ENCODE peak calls at places on chromosomes 3 and 15, in six cellular contexts. A is mucosa of descending colon; J is T follicular helper cell; I is HTR-8/SVneo; H is activated naive CD8-positive, alpha-beta T cell treated with anti-CD3 and anti-CD28 coated beads, Interleukin-2, amount 50 U/mL, for 24 hours; N is kidney tubule cell. Z is an unnamed sample.

GRCh38 chr3:173744479-173744878 is 346.9 kb downstream of the NLGN1 start:
- DNase-seq in A (no peak), J (no peak), I (no peak), H (no peak), N (peak), Z (peak)

GRCh38 chr3:52248165-52248541 is 2.6 kb downstream of the PPM1M start:
- DNase-seq in A (no peak), J (no peak), I (no peak), H (no peak), N (no peak), Z (no peak)

GRCh38 chr15:66440501-66440900 is 53.8 kb downstream of the MAP2K1 start:
- DNase-seq in A (no peak), J (no peak), I (no peak), H (no peak), N (no peak), Z (no peak)

GRCh38 chr15:80426316-80426715 is 22.1 kb downstream of the ARNT2 start:
- DNase-seq in A (no peak), J (no peak), I (no peak), H (no peak), N (no peak), Z (no peak)

GRCh38 chr15:91873133-91873526 is 19.6 kb downstream of the SLCO3A1 start:
- DNase-seq in A (no peak), J (no peak), I (no peak), H (no peak), N (no peak), Z (no peak)

GRCh38 chr15:52306270-52306669 is 10.7 kb upstream of the MYO5C start:
- DNase-seq in A (no peak), J (no peak), I (no peak), H (no peak), N (peak), Z (no peak)

GRCh38 chr15:70801111-70801510 is 37.8 kb upstream of the UACA start:
- DNase-seq in A (no peak), J (no peak), I (no peak), H (no peak), N (no peak), Z (no peak)

GRCh38 chr15:94265009-94265408 is 33.6 kb downstream of the MCTP2 start:
- DNase-seq in A (no peak), J (no peak), I (no peak), H (no peak), N (peak), Z (no peak)

GRCh38 chr3:13125092-13126015 is 52.1 kb upstream of the IQSEC1 start:
- DNase-seq in A (no peak), J (no peak), I (no peak), H (no peak), N (no peak), Z (no peak)

GRCh38 chr3:143280984-143281383 is 161.4 kb downstream of the CHST2 start:
- DNase-seq in A (no peak), J (no peak), I (no peak), H (no peak), N (no peak), Z (no peak)

GRCh38 chr3:123163146-123163545 is 38.6 kb upstream of the SEC22A start:
- DNase-seq in A (no peak), J (no peak), I (no peak), H (no peak), N (no peak), Z (no peak)

GRCh38 chr3:64554086-64554920 is 133.5 kb downstream of the ADAMTS9 start:
- DNase-seq in A (no peak), J (no peak), I (no peak), H (no peak), N (peak), Z (no peak)

GRCh38 chr15:84681822-84682221 is 23.8 kb upstream of the NMB start:
- DNase-seq in A (no peak), J (peak), I (no peak), H (no peak), N (peak), Z (no peak)

GRCh38 chr15:40249477-40250303 is 10.8 kb downstream of the PAK6 start:
- DNase-seq in A (peak), J (no peak), I (no peak), H (no peak), N (peak), Z (no peak)

GRCh38 chr3:194396897-194397756 is 1.9 kb downstream of the GP5 start:
- DNase-seq in A (peak), J (peak), I (no peak), H (peak), N (no peak), Z (no peak)

GRCh38 chr15:66700412-66700801 is 1.6 kb upstream of the SMAD6 start:
- DNase-seq in A (no peak), J (no peak), I (no peak), H (no peak), N (no peak), Z (no peak)

GRCh38 chr15:49693491-49693890 is 72.6 kb downstream of the DTWD1 start:
- DNase-seq in A (no peak), J (no peak), I (no peak), H (no peak), N (no peak), Z (no peak)